ENCODE peak calls at places on chromosomes 3 and 15, in four cellular contexts. D is cardiac muscle cell; L is mammary epithelial cell; V is CD8-positive, alpha-beta T cell. O is an unnamed sample.
A peak's percentile ranks its signal among the peaks of the same experiment; 100 is the strongest.

GRCh38 chr3:43769471-43770425 is 79.0 kb downstream of the ABHD5 start:
- DNase-seq in D (peak; percentile 98), L (peak; percentile 90), V (peak; percentile 60), O (peak; percentile 97)

GRCh38 chr3:131543714-131544113 is 40.9 kb upstream of the MRPL3 start:
- DNase-seq in D (peak; percentile 91), L (peak; percentile 49), V (no peak), O (peak; percentile 71)

GRCh38 chr3:156816091-156816793 is 9.9 kb upstream of the LEKR1 start:
- DNase-seq in D (peak; percentile 59), L (no peak), V (peak; percentile 26), O (no peak)

GRCh38 chr15:68608206-68608843 is 29.5 kb downstream of the CORO2B start:
- DNase-seq in D (peak; percentile 94), L (no peak), V (no peak), O (no peak)

GRCh38 chr3:25555695-25556094 is 109.0 kb downstream of the TOP2B start:
- DNase-seq in D (no peak), L (no peak), V (no peak), O (no peak)

GRCh38 chr15:51907136-51907862 is 64.3 kb downstream of the LEO1 start:
- DNase-seq in D (no peak), L (peak; percentile 85), V (no peak), O (peak; percentile 75)

GRCh38 chr3:194208701-194209100 is 72.8 kb downstream of the HES1 start:
- DNase-seq in D (no peak), L (no peak), V (no peak), O (no peak)

GRCh38 chr3:35744419-35744818 is 105.1 kb downstream of the ARPP21 start:
- DNase-seq in D (peak; percentile 20), L (no peak), V (no peak), O (no peak)

GRCh38 chr15:52329980-52330379 is 34.4 kb upstream of the MYO5C start:
- DNase-seq in D (peak; percentile 24), L (peak; percentile 21), V (no peak), O (no peak)

GRCh38 chr15:101055411-101055810 is 136.3 kb downstream of the LRRK1 start:
- DNase-seq in D (no peak), L (no peak), V (no peak), O (no peak)

GRCh38 chr3:184428561-184429175 is 48.8 kb downstream of the CHRD start:
- DNase-seq in D (no peak), L (no peak), V (no peak), O (no peak)

GRCh38 chr3:113104746-113105479 is 106.4 kb upstream of the BOC start:
- DNase-seq in D (no peak), L (no peak), V (no peak), O (no peak)

GRCh38 chr15:36589971-36590370 is 10.5 kb downstream of the CDIN1 start:
- DNase-seq in D (peak; percentile 16), L (no peak), V (no peak), O (no peak)

GRCh38 chr3:184565421-184566211 is 4.0 kb downstream of the EPHB3 start:
- DNase-seq in D (peak; percentile 81), L (peak; percentile 95), V (no peak), O (peak; percentile 97)

GRCh38 chr3:158992466-158992865 is 190.6 kb downstream of the MFSD1 start:
- DNase-seq in D (no peak), L (no peak), V (no peak), O (no peak)

GRCh38 chr15:49066374-49066773 is 20.1 kb upstream of the SECISBP2L start:
- DNase-seq in D (no peak), L (no peak), V (no peak), O (no peak)
- H3K4me3 ChIP-seq in D (no peak overlapping the region), L (no peak overlapping the region), V (no peak overlapping the region), O (no peak overlapping the region)

GRCh38 chr3:99620077-99620476 is 18.3 kb upstream of the COL8A1 start:
- DNase-seq in D (no peak), L (no peak), V (no peak), O (no peak)
- TF ChIP-seq CTCF in D (no peak), L (peak; percentile 1), V (no peak), O (peak; percentile 35)

GRCh38 chr3:11288786-11289637 is 16.8 kb downstream of the ATG7 start:
- DNase-seq in D (peak; percentile 96), L (peak; percentile 93), V (no peak), O (peak; percentile 95)

GRCh38 chr3:11288021-11288491 is 15.9 kb downstream of the ATG7 start:
- DNase-seq in D (peak; percentile 61), L (peak; percentile 22), V (no peak), O (peak; percentile 24)

GRCh38 chr3:11291808-11292207 is 19.6 kb downstream of the ATG7 start:
- DNase-seq in D (no peak), L (no peak), V (no peak), O (no peak)

GRCh38 chr3:11290743-11291680 is 18.8 kb downstream of the ATG7 start:
- DNase-seq in D (peak; percentile 64), L (peak; percentile 29), V (no peak), O (peak; percentile 53)

DNA sequence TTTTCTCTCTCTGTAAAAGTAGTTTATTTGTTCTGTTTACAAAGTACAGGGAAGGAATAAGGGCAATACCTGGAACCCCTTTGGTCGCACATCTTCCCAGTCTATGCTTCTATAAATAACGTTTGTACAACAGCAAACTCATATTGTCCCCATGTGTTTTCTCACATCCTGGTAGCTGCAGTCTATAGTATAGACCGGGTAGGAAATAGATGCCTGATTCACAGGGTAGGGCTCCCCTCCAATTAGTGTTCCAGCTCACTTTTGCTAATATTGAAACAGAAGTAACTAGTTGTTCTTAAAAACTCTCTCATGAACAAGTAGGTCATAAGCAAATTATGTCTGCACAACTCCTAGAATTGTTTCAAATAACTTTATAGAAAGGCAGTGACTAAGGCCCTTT is 17.7 kb downstream of the ATG7 start:
- DNase-seq in D (no peak), L (no peak), V (no peak), O (no peak)
- H3K4me3 ChIP-seq in D (no peak overlapping the region), L (no peak overlapping the region), V (no peak overlapping the region), O (no peak overlapping the region)

GRCh38 chr3:126124148-126124868 is 40.4 kb upstream of the SLC41A3 start:
- DNase-seq in D (no peak), L (no peak), V (no peak), O (no peak)
- TF ChIP-seq CTCF in D (no peak), L (no peak), V (no peak), O (no peak)

DNA sequence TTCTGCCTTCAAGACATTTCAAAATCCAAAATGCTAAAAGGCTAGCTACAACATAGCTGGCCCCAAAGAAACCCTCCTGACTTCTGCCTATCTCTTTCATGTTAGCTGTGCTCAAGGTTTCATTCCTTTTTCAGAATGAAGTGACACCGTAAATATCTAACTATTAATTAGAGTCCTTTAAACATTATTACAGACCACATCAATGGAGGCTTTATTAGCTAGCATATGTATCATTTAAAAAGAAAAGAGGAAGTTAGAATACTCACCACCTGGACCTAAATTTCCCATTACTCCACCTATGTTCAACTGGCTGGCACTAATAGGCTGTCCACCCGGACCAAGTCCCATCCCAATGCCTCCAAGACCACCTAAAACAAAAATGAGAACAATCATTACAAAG is 24.6 kb downstream of the MYEF2 start:
- DNase-seq in D (no peak), L (no peak), V (no peak), O (no peak)
- H3K4me3 ChIP-seq in D (no peak overlapping the region), L (no peak overlapping the region), V (no peak overlapping the region), O (no peak overlapping the region)

GRCh38 chr3:40846466-40846865 is 321.7 kb downstream of the ZNF621 start:
- DNase-seq in D (no peak), L (no peak), V (no peak), O (no peak)

GRCh38 chr3:40845916-40846315 is 321.2 kb downstream of the ZNF621 start:
- DNase-seq in D (no peak), L (no peak), V (no peak), O (no peak)

GRCh38 chr3:40845447-40845846 is 320.7 kb downstream of the ZNF621 start:
- DNase-seq in D (no peak), L (peak; percentile 9), V (no peak), O (no peak)

GRCh38 chr3:40848411-40848810 is 323.7 kb downstream of the ZNF621 start:
- DNase-seq in D (no peak), L (no peak), V (no peak), O (no peak)

GRCh38 chr3:40847571-40847992 is 322.8 kb downstream of the ZNF621 start:
- DNase-seq in D (peak; percentile 67), L (peak; percentile 12), V (no peak), O (peak; percentile 24)
- TF ChIP-seq CTCF in D (peak; percentile 33), L (peak; percentile 25), V (no peak), O (peak; percentile 37)

DNA sequence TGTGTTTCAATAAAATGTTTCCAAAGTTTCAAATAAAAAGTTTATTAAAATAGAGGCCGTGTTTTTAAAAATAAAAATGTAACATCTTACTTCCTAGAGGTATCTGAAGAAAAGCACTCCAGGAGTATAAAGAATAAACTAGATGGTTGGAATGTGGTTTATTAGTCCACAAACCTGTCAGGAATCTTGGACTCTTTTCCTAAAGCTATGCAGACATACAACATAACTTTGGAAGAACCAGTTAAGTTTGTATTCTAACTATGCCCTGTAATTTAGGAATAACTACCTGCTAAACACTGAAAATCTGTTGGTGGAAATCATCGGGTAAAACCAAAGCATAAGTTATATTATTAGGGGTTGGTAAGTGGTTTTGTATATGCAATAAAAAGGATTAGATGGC is 51.6 kb downstream of the PPARG start:
- DNase-seq in D (no peak), L (no peak), V (no peak), O (no peak)
- H3K4me3 ChIP-seq in D (no peak overlapping the region), L (no peak overlapping the region), V (no peak overlapping the region), O (no peak overlapping the region)

GRCh38 chr15:86135030-86135429 is 55.4 kb downstream of the AGBL1 start:
- DNase-seq in D (no peak), L (no peak), V (no peak), O (no peak)

GRCh38 chr15:86138798-86139197 is 59.1 kb downstream of the AGBL1 start:
- DNase-seq in D (no peak), L (no peak), V (no peak), O (no peak)

GRCh38 chr15:86139828-86140227 is 60.2 kb downstream of the AGBL1 start:
- DNase-seq in D (no peak), L (no peak), V (no peak), O (no peak)
- TF ChIP-seq CTCF in D (no peak), L (peak; percentile 39), V (no peak), O (no peak)

DNA sequence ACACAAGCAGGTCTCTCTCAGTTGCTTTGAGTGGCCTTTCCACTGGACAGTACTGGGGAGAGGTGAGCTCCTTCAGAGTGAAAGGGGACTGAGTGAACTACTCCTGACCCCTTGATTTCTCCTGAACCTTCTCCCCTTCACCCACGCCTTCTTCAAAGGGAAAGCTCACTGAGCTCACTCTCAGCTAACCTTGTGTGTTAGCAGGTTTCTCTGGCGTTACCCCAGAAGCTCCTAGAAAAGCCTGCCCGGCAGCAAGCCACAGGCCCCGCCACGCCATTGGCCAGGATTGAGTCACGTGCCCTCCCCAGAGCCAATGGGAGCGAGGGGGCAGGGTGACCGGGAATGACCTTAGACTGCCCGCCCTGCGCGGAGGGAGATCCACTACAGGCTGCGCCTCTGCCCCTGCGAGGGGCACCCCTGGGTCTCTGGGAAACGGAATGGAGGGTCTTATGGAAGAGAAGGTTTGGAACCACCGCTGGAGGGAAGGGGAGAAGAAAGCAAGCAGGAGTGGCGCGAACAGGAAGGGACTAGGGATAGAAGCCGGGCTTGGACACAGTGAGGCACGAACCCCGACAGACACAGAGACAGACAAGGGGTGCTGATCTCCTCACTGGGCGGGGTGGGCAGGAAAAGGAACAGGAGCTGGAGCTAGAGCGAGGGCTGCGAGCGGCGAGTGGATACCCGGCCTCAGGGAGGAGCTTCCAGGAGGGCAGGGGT is 17.4 kb upstream of the CLK3 start:
- DNase-seq in D (peak; percentile 90), L (peak; percentile 51), V (peak; percentile 79), O (peak; percentile 89)
- H3K4me3 ChIP-seq in D (peak overlapping the region; percentile 16), L (peak overlapping the region; percentile 41), V (peak overlapping the region; percentile 86), O (peak overlapping the region; percentile 50)

GRCh38 chr3:123656691-123657090 is 71.8 kb upstream of the HACD2 start:
- DNase-seq in D (no peak), L (no peak), V (no peak), O (no peak)
- TF ChIP-seq CTCF in D (no peak), L (peak; percentile 16), V (no peak), O (no peak)

O was measured in epithelial cell of esophagus.